ENCODE peak calls at places on chromosomes 4 and X, in ten cellular contexts. V, R, E, M, P, F, C, B, U and Z are unnamed samples. For H3K4me1, the result is how much of the 10 kb centered on the place peaks cover.

GRCh38 chr4:111989817-111990216 is 155.4 kb upstream of the FAM241A start:
- DNase-seq in V (no peak), R (no peak), E (no peak), M (no peak), P (no peak), F (no peak), C (no peak), B (no peak), U (no peak), Z (no peak)

GRCh38 chr4:53555111-53555510 is 36.2 kb downstream of the LNX1 start:
- DNase-seq in V (no peak), R (no peak), E (no peak), M (no peak), P (no peak), F (no peak), C (no peak), B (no peak), U (no peak), Z (no peak)

GRCh38 chrX:100687546-100687945 is 43.5 kb downstream of the SRPX2 start:
- DNase-seq in V (no peak), R (no peak), E (no peak), M (no peak), P (no peak), F (no peak), C (no peak), B (no peak), U (no peak), Z (no peak)

GRCh38 chr4:122898370-122899150 is 23.8 kb downstream of the NUDT6 start:
- DNase-seq in V (no peak), R (no peak), E (peak), M (peak), P (peak), F (no peak), C (no peak), B (no peak), U (no peak), Z (no peak)

GRCh38 chrX:135087867-135088266 is 32.5 kb downstream of the ETDB start:
- DNase-seq in V (no peak), R (no peak), E (no peak), M (no peak), P (no peak), F (no peak), C (no peak), B (no peak), U (no peak), Z (peak)

GRCh38 chr4:3484057-3484973 is 21.2 kb downstream of the DOK7 start:
- DNase-seq in V (no peak), R (no peak), E (peak), M (peak), P (peak), F (no peak), C (no peak), B (no peak), U (peak), Z (peak)

GRCh38 chrX:39815621-39816020 is 282.1 kb downstream of the BCOR start:
- DNase-seq in V (no peak), R (no peak), E (no peak), M (no peak), P (no peak), F (no peak), C (no peak), B (no peak), U (no peak), Z (peak)

GRCh38 chr4:42786350-42787070 is 106.0 kb upstream of the GRXCR1 start:
- DNase-seq in V (peak), R (no peak), E (no peak), M (no peak), P (no peak), F (no peak), C (peak), B (no peak), U (no peak), Z (no peak)

GRCh38 chr4:108209489-108209888 is 40.8 kb upstream of the LEF1 start:
- DNase-seq in V (no peak), R (no peak), E (no peak), M (no peak), P (no peak), F (no peak), C (no peak), B (no peak), U (no peak), Z (no peak)

GRCh38 chr4:38677466-38677865 is 13.5 kb downstream of the KLF3 start:
- DNase-seq in V (no peak), R (no peak), E (no peak), M (no peak), P (no peak), F (no peak), C (no peak), B (no peak), U (no peak), Z (no peak)

GRCh38 chr4:38675167-38676121 is 11.4 kb downstream of the KLF3 start:
- DNase-seq in V (peak), R (peak), E (peak), M (peak), P (peak), F (peak), C (peak), B (peak), U (peak), Z (peak)

GRCh38 chr4:38678078-38678477 is 14.1 kb downstream of the KLF3 start:
- DNase-seq in V (no peak), R (no peak), E (no peak), M (no peak), P (no peak), F (no peak), C (no peak), B (no peak), U (no peak), Z (no peak)

GRCh38 chr4:38674206-38675144 is 10.5 kb downstream of the KLF3 start:
- DNase-seq in V (peak), R (no peak), E (no peak), M (no peak), P (peak), F (no peak), C (no peak), B (no peak), U (peak), Z (no peak)

GRCh38 chr4:38676986-38677385 is 13.0 kb downstream of the KLF3 start:
- DNase-seq in V (no peak), R (no peak), E (no peak), M (no peak), P (no peak), F (no peak), C (no peak), B (no peak), U (peak), Z (no peak)
- H3K4me1 ChIP-seq in V (under half), R (half or more), E (under half), M (under half), P (under half), F (half or more), C (under half), B (half or more), U (half or more), Z (half or more)

DNA sequence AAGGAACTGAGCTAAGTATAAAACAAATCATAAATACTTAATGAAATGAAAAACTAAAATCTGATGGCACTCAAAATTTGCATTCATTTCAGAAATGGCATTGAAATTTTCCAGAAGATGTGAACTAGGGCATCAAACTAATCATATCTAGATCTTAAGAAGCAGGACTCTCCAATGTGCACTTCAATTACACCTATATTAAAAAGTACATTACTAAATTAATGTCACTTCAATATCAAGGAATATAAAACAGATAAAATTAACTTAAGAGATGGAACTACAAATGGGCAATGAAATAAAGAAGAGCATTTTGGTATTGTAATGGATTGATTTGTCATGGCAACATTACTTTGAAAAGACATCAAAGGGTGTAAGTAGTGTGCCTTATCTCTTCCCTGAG is 20.3 kb downstream of the NPY2R start:
- DNase-seq in V (no peak), R (no peak), E (no peak), M (no peak), P (no peak), F (no peak), C (no peak), B (no peak), U (no peak), Z (no peak)
- TF ChIP-seq CTCF in V (no peak), R (no peak), E (no peak), M (no peak), P (no peak), F (no peak), C (no peak), B (no peak), U (no peak), Z (no peak)

GRCh38 chrX:48833531-48834138 is 1.8 kb downstream of the PCSK1N start:
- DNase-seq in V (no peak), R (no peak), E (peak), M (no peak), P (no peak), F (no peak), C (no peak), B (no peak), U (no peak), Z (no peak)

GRCh38 chrX:48829016-48829735 is 2.9 kb downstream of the ERAS start:
- DNase-seq in V (no peak), R (no peak), E (no peak), M (no peak), P (no peak), F (no peak), C (no peak), B (no peak), U (no peak), Z (no peak)

GRCh38 chrX:48831909-48832291 is 3.5 kb downstream of the PCSK1N start:
- DNase-seq in V (peak), R (no peak), E (no peak), M (no peak), P (no peak), F (no peak), C (no peak), B (no peak), U (no peak), Z (no peak)

GRCh38 chrX:48834383-48834709 is 1.1 kb downstream of the PCSK1N start:
- DNase-seq in V (no peak), R (no peak), E (peak), M (no peak), P (no peak), F (no peak), C (no peak), B (no peak), U (no peak), Z (no peak)

GRCh38 chrX:48831136-48831908 is 4.1 kb downstream of the PCSK1N start:
- DNase-seq in V (peak), R (no peak), E (no peak), M (no peak), P (no peak), F (no peak), C (no peak), B (no peak), U (no peak), Z (no peak)
- H3K4me3 ChIP-seq in V (peak), R (no peak), E (no peak), M (no peak), P (no peak), F (no peak), C (no peak), B (no peak), U (no peak), Z (no peak)

GRCh38 chr4:16836324-16836723 is 62.1 kb downstream of the LDB2 start:
- DNase-seq in V (no peak), R (no peak), E (no peak), M (no peak), P (no peak), F (no peak), C (no peak), B (no peak), U (no peak), Z (no peak)
- H3K4me1 ChIP-seq in V (under half), R (under half), E (under half), M (under half), P (under half), F (under half), C (under half), B (under half), U (under half), Z (under half)